ENCODE peak calls at places on chromosomes 4 and X, in seven cellular contexts. F is lower lobe of right lung, V is breast epithelium, K is cardiac muscle cell, N is RWPE2, P is esophagus muscularis mucosa, Z is mesendoderm. D is an unnamed sample.

GRCh38 chr4:146098397-146098796 is 77.1 kb upstream of the LSM6 start:
- DNase-seq in F (no peak), V (no peak), K (no peak), N (no peak), P (no peak), Z (no peak), D (no peak)

GRCh38 chrX:16491461-16491860 is 158.5 kb upstream of the S100G start:
- DNase-seq in F (no peak), V (no peak), K (no peak), N (no peak), P (no peak), Z (peak; percentile 31), D (no peak)

GRCh38 chr4:157221426-157221894 is 932 bp downstream of the GRIA2 start:
- DNase-seq in F (no peak), V (no peak), K (no peak), N (no peak), P (no peak), Z (peak; percentile 8), D (no peak)

GRCh38 chrX:38214551-38214950 is 6.1 kb downstream of the SRPX start:
- DNase-seq in F (no peak), V (no peak), K (no peak), N (no peak), P (no peak), Z (no peak), D (no peak)

GRCh38 chr4:42673084-42673429 is 16.2 kb upstream of the ATP8A1 start:
- DNase-seq in F (peak; percentile 76), V (no peak), K (peak; percentile 63), N (no peak), P (no peak), Z (no peak), D (no peak)

GRCh38 chr4:14289708-14290107 is 662.2 kb upstream of the BOD1L1 start:
- DNase-seq in F (no peak), V (no peak), K (no peak), N (no peak), P (no peak), Z (no peak), D (no peak)

GRCh38 chrX:68417651-68418050 is 15.6 kb downstream of the OPHN1 start:
- DNase-seq in F (no peak), V (no peak), K (no peak), N (no peak), P (no peak), Z (no peak), D (no peak)

GRCh38 chr4:55906999-55907398 is 41.7 kb upstream of the CEP135 start:
- DNase-seq in F (no peak), V (no peak), K (no peak), N (no peak), P (no peak), Z (peak; percentile 38), D (no peak)

GRCh38 chr4:119170195-119170594 is 34.6 kb downstream of the MYOZ2 start:
- DNase-seq in F (no peak), V (no peak), K (no peak), N (no peak), P (no peak), Z (no peak), D (no peak)

GRCh38 chrX:38215141-38215540 is 5.5 kb downstream of the SRPX start:
- DNase-seq in F (no peak), V (no peak), K (no peak), N (no peak), P (no peak), Z (no peak), D (no peak)

GRCh38 chr4:119027815-119028214 is 107.8 kb upstream of the MYOZ2 start:
- DNase-seq in F (no peak), V (no peak), K (no peak), N (no peak), P (no peak), Z (no peak), D (no peak)

GRCh38 chr4:38109896-38110295 is 149.7 kb downstream of the PTTG2 start:
- DNase-seq in F (no peak), V (no peak), K (peak; percentile 31), N (no peak), P (no peak), Z (no peak), D (peak; percentile 53)

GRCh38 chr4:121742794-121743193 is 22.2 kb downstream of the SMIM43 start:
- DNase-seq in F (no peak), V (no peak), K (no peak), N (no peak), P (no peak), Z (no peak), D (no peak)

GRCh38 chr4:181569553-181569952 is 673.6 kb upstream of the TENM3 start:
- DNase-seq in F (no peak), V (no peak), K (peak; percentile 49), N (no peak), P (no peak), Z (peak; percentile 66), D (peak; percentile 51)

GRCh38 chr4:14841801-14842748 is 160.2 kb upstream of the CPEB2 start:
- DNase-seq in F (peak; percentile 86), V (no peak), K (no peak), N (no peak), P (no peak), Z (no peak), D (no peak)

GRCh38 chrX:45801554-45801953 is 600.9 kb upstream of the DIPK2B start:
- DNase-seq in F (no peak), V (no peak), K (peak; percentile 29), N (no peak), P (no peak), Z (no peak), D (peak; percentile 37)

GRCh38 chrX:149522914-149523313 is 17.8 kb upstream of the IDS start:
- DNase-seq in F (no peak), V (no peak), K (no peak), N (no peak), P (no peak), Z (no peak), D (peak; percentile 77)

GRCh38 chrX:40646489-40647306 is 663 bp downstream of the CXorf38 start:
- DNase-seq in F (peak; percentile 66), V (peak; percentile 22), K (peak; percentile 13), N (no peak), P (no peak), Z (peak; percentile 25), D (peak; percentile 31)

GRCh38 chr4:150090836-150091235 is 12.6 kb downstream of the DCLK2 start:
- DNase-seq in F (no peak), V (no peak), K (no peak), N (no peak), P (no peak), Z (no peak), D (no peak)

GRCh38 chr4:150827226-150827625 is 187.9 kb downstream of the LRBA start:
- DNase-seq in F (no peak), V (no peak), K (no peak), N (no peak), P (no peak), Z (no peak), D (no peak)

GRCh38 chr4:123315617-123316016 is 81.0 kb upstream of the SPRY1 start:
- DNase-seq in F (no peak), V (no peak), K (no peak), N (no peak), P (no peak), Z (no peak), D (no peak)

DNA sequence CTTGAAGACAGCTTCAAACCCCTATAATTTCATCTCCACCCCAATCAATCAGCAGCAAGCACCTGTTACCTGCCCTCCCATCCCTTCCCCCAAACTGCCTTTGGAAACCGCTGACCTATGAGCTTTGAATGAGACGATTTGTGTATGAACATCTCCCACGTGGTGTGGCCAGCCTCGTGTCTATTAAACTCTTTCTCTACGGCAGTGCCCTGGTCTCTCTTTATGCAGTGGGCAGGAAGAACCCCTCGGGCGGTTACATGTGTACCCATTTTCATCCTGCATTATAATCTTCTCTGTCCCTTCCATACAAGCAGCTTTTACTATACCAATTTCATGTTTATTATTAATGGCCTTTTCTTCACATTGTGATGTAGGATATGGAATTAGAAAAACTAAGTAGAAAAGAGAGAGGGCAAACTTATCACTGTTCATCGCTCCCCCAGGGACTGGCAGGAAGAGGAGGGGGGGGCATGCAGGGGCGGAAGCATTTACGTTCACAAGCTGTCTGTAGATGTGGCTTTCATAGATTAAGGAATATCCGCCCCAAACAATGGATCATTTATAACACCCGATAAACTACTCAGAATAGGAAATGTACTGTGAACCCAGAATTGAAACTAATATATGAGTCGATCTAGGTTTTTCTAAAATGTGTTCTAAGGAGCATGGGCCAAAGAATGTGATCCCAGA is 95.5 kb upstream of the ZNF518B start:
- DNase-seq in F (no peak), V (no peak), K (no peak), N (no peak), P (no peak), Z (no peak), D (peak; percentile 16)
- H3K27ac ChIP-seq in F (no peak overlapping the region), V (no peak overlapping the region), K (no peak overlapping the region), N (no peak overlapping the region), P (no peak overlapping the region), Z (no peak overlapping the region), D (no peak overlapping the region)

DNA sequence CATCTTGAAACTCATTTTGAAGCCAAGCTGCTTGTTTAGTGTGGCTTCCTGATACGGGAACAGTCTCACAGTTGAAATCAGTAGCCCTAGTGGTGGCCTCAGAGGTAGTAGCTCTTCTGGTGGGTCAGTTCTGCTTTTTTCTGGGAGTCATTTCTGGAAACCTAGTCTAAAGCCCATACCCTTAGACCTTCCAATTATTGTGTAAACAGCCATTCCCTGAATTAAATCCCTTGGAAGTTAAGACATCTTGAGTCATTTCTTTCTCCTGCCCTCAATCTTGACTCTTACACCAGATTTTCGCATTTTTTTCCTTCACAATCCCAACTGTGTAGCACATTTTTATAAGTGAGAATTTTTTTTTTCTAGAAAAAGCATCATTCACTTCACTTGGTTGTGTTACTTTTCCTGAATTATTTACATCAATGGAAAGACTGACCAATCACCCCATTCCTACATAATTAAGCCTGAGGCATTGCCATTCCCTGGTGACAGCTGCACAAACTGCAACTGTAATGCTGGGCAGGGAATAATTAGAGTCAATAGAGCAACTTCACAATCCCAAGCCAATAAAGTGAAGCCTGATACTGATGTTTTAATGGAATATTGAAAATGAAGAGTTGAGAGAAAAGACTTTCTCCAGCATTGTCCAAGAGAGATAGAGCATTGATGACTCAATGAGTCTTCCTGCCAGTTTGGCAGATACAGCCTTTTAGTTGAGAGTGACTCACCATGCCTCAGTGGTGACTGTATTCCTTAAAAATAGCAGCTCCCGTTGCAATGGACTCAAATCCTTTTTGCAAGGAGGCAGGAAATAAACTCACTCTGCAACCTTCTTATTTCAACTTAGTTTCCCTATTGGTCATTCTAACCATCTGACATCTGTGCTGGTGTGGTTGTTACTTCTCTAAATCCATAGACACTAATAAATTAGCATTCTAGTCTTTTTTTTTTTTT is 13.0 kb upstream of the SEPSECS start:
- DNase-seq in F (no peak), V (peak; percentile 30), K (no peak), N (peak; percentile 76), P (no peak), Z (peak; percentile 92), D (no peak)
- H3K27ac ChIP-seq in F (peak overlapping the region; percentile 34), V (peak overlapping the region; percentile 52), K (no peak overlapping the region), N (peak overlapping the region; percentile 94), P (peak overlapping the region; percentile 56), Z (no peak overlapping the region), D (no peak overlapping the region)

GRCh38 chr4:25865586-25865985 is 2.8 kb upstream of the SEL1L3 start:
- DNase-seq in F (no peak), V (no peak), K (no peak), N (peak; percentile 92), P (no peak), Z (peak; percentile 91), D (peak; percentile 99)
- H3K27ac ChIP-seq in F (no peak overlapping the region), V (no peak overlapping the region), K (no peak overlapping the region), N (peak overlapping the region; percentile 27), P (no peak overlapping the region), Z (no peak overlapping the region), D (peak overlapping the region; percentile 92)

DNA sequence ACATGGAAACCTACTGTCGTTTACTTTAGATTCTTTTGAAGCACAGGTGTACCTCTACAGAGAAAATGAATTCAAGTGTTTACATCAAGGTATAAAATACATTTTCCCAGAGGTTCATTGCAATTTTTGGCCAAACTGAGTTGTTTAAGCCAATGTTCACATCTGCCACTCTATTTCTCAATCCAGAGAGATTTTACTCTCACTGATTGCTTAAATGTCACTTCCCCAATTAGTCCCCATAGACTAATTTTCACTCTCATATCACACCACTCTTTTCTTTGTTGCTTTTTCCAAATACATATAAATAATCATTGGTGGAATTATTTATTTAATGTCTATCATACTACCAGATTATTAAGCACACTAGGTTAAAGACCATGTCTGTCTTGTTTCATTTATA is 271.8 kb downstream of the PPP3CA start:
- DNase-seq in F (no peak), V (no peak), K (no peak), N (no peak), P (no peak), Z (no peak), D (no peak)
- H3K27ac ChIP-seq in F (no peak overlapping the region), V (no peak overlapping the region), K (no peak overlapping the region), N (no peak overlapping the region), P (no peak overlapping the region), Z (no peak overlapping the region), D (no peak overlapping the region)

D was measured in small intestine.